ENCODE peak calls at places on chromosomes 3 and 15, in four cellular contexts. One of them, this sample, is unnamed.

GRCh38 chr3:58161435-58162398 is 49.1 kb downstream of the DNASE1L3 start:
- DNase-seq in HepG2: no peak
- DNase-seq in GM12878: no peak
- DNase-seq in WTC11: no peak
- DNase-seq in this sample: peak; percentile 71

GRCh38 chr3:46538803-46539442 is 27.2 kb downstream of the LRRC2 start:
- DNase-seq in HepG2: no peak
- DNase-seq in GM12878: peak; percentile 97
- DNase-seq in WTC11: no peak
- DNase-seq in this sample: no peak

GRCh38 chr3:13332158-13332557 is 88.0 kb downstream of the NUP210 start:
- DNase-seq in HepG2: no peak
- DNase-seq in GM12878: peak; percentile 93
- DNase-seq in WTC11: no peak
- DNase-seq in this sample: no peak

GRCh38 chr3:20154078-20154477 is 31.9 kb downstream of the SGO1 start:
- DNase-seq in HepG2: no peak
- DNase-seq in GM12878: no peak
- DNase-seq in WTC11: no peak
- DNase-seq in this sample: no peak

GRCh38 chr3:46893146-46893748 is 15.7 kb downstream of the PTH1R start:
- DNase-seq in HepG2: no peak
- DNase-seq in GM12878: no peak
- DNase-seq in WTC11: no peak
- DNase-seq in this sample: no peak

GRCh38 chr3:42263354-42264346 is 2.3 kb downstream of the CCK start:
- DNase-seq in HepG2: no peak
- DNase-seq in GM12878: no peak
- DNase-seq in WTC11: peak; percentile 68
- DNase-seq in this sample: no peak

GRCh38 chr15:76994496-76994895 is 430 bp upstream of the PSTPIP1 start:
- DNase-seq in HepG2: no peak
- DNase-seq in GM12878: no peak
- DNase-seq in WTC11: no peak
- DNase-seq in this sample: no peak

GRCh38 chr15:70023769-70024491 is 73.8 kb downstream of the TLE3 start:
- DNase-seq in HepG2: no peak
- DNase-seq in GM12878: no peak
- DNase-seq in WTC11: no peak
- DNase-seq in this sample: no peak

GRCh38 chr3:185502987-185503386 is 4.2 kb upstream of the TMEM41A start:
- DNase-seq in HepG2: peak; percentile 13
- DNase-seq in GM12878: no peak
- DNase-seq in WTC11: no peak
- DNase-seq in this sample: peak; percentile 39

GRCh38 chr3:187063286-187064081 is 75.8 kb downstream of the RPL39L start:
- DNase-seq in HepG2: peak; percentile 89
- DNase-seq in GM12878: no peak
- DNase-seq in WTC11: no peak
- DNase-seq in this sample: no peak

GRCh38 chr3:169914321-169914720 is 2.9 kb downstream of the SAMD7 start:
- DNase-seq in HepG2: no peak
- DNase-seq in GM12878: no peak
- DNase-seq in WTC11: no peak
- DNase-seq in this sample: no peak
- TF ChIP-seq CREM in HepG2: no peak
- TF ChIP-seq CREM in GM12878: no peak
- TF ChIP-seq CREM in WTC11: no peak
- TF ChIP-seq CREM in this sample: no peak

DNA sequence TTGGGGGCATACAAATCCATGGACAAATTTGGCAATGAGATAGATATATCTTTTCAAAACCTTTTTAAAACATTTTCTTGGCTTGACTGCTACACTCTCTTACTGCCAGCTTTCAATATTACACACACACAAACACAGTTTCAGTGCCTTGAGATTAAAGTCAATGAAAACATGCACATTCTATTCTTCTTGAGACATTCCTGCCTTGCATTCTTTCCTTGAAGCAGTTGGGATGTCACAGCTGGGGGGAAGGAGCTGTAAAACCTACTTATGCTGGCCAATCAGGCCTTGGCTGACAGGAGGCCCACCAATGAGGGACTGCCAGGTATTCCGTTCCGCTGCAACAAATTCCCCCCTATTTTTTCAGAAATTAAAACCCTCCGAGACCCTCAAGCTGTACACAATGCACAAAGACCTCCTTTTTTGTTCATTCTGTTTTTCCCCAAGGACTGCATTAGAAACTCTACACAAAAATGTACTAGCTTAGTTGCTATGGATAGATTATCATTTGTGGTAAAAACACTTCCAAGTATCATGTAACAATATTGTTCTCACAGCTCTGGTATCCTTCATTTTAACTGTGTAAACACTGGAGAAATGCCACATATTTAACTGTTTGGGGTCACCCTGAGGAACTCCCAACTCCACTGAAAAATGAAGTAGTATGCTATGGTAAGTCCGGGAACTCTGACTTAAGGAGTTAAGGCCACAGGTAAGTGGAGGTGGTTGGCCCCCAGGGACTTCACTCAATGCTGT is 18.5 kb downstream of the FSTL1 start:
- DNase-seq in HepG2: no peak
- DNase-seq in GM12878: no peak
- DNase-seq in WTC11: peak; percentile 64
- DNase-seq in this sample: peak; percentile 15
- TF ChIP-seq CREM in HepG2: no peak
- TF ChIP-seq CREM in GM12878: no peak
- TF ChIP-seq CREM in WTC11: no peak
- TF ChIP-seq CREM in this sample: no peak

GRCh38 chr3:148881286-148881685 is 16.2 kb downstream of the CPA3 start:
- DNase-seq in HepG2: no peak
- DNase-seq in GM12878: no peak
- DNase-seq in WTC11: no peak
- DNase-seq in this sample: no peak
- TF ChIP-seq CREM in HepG2: no peak
- TF ChIP-seq CREM in GM12878: no peak
- TF ChIP-seq CREM in WTC11: no peak
- TF ChIP-seq CREM in this sample: no peak

GRCh38 chr3:132783152-132783551 is 60.9 kb upstream of the NPHP3 start:
- DNase-seq in HepG2: no peak
- DNase-seq in GM12878: no peak
- DNase-seq in WTC11: no peak
- DNase-seq in this sample: no peak
- TF ChIP-seq CREM in HepG2: no peak
- TF ChIP-seq CREM in GM12878: no peak
- TF ChIP-seq CREM in WTC11: no peak
- TF ChIP-seq CREM in this sample: no peak

DNA sequence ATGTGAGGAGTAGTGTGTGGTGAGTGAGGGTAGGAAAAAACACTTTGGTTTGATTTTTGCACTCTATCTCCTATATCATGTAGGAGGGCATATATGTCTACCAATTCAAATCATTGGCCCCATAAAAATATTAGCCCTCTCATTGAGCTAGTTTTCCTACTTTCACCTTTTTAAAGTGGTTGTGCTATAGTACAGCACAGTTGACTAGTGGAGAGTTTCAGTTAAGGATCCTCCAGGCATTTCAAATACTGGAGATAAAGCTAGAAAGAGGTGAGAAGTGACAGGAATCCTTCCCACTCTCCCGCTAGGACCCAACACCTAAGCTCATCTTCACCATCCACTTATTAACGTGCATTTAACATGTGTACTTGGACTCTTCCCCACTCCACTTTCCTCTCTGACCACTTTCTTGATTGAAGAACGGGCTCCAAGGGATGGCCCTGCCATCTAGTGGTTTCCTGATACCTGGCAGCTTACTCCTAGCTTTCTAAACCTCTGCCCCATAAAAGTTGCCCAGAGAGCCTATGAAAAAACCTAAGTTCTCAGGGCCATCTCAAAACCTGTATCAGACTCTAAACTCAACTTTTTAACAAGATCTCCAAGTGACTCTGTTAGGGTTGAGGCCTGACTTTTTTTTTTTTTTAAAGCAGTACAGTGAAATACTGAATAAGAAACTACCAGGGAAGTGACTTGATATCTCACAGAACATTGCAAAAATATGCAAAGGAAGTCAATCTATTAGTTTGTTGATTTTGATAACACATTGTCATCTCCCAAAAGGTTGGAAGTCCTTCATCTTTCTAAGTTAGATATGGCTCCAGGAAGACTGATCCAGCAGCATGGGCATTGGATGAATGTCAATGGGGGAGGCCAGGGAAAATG is 17.9 kb downstream of the IL12A start:
- DNase-seq in HepG2: peak; percentile 47
- DNase-seq in GM12878: no peak
- DNase-seq in WTC11: peak; percentile 43
- DNase-seq in this sample: peak; percentile 18
- TF ChIP-seq CREM in HepG2: no peak
- TF ChIP-seq CREM in GM12878: no peak
- TF ChIP-seq CREM in WTC11: no peak
- TF ChIP-seq CREM in this sample: no peak

GRCh38 chr15:65887565-65887964 is 18.3 kb downstream of the RAB11A start:
- DNase-seq in HepG2: no peak
- DNase-seq in GM12878: no peak
- DNase-seq in WTC11: no peak
- DNase-seq in this sample: no peak

GRCh38 chr15:65881766-65882434 is 12.6 kb downstream of the RAB11A start:
- DNase-seq in HepG2: no peak
- DNase-seq in GM12878: no peak
- DNase-seq in WTC11: no peak
- DNase-seq in this sample: no peak

GRCh38 chr15:65885668-65886218 is 16.5 kb downstream of the RAB11A start:
- DNase-seq in HepG2: no peak
- DNase-seq in GM12878: no peak
- DNase-seq in WTC11: no peak
- DNase-seq in this sample: no peak

GRCh38 chr15:65883571-65883970 is 14.3 kb downstream of the RAB11A start:
- DNase-seq in HepG2: no peak
- DNase-seq in GM12878: no peak
- DNase-seq in WTC11: no peak
- DNase-seq in this sample: no peak

DNA sequence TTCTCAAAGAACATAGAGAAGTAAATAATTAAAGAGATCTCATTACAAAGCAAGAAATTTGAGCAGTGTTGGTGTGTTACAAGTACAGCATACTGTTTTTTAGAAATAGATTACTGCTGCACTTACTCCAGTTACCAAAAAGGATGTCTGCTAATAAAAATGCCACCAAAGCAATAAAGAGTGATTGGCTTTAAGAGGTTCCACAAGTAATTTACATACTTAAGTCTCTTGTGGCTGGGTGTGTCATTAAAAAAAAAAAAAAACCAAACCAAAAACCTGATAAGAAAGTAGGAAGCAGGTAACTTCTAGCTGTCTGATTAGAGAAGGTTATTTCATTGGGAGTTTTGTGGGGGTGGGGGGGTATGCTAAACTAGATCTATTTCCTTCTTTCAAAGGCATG is 15.2 kb downstream of the RAB11A start:
- DNase-seq in HepG2: no peak
- DNase-seq in GM12878: no peak
- DNase-seq in WTC11: no peak
- DNase-seq in this sample: no peak
- TF ChIP-seq CREM in HepG2: no peak
- TF ChIP-seq CREM in GM12878: no peak
- TF ChIP-seq CREM in WTC11: no peak
- TF ChIP-seq CREM in this sample: no peak

This sample was measured in K562.